ENCODE peak calls at places on chromosome 13, in five cellular contexts. C, G, W, B and T are unnamed samples.
A peak's percentile ranks its signal among the peaks of the same experiment; 100 is the strongest.

GRCh38 chr13:85068231-85068630 is 731.0 kb downstream of the SLITRK6 start:
- DNase-seq in C (no peak), G (no peak), W (no peak), B (no peak), T (no peak)

GRCh38 chr13:24304620-24305019 is 4.8 kb upstream of the C1QTNF9 start:
- DNase-seq in C (no peak), G (no peak), W (no peak), B (no peak), T (no peak)

GRCh38 chr13:92355213-92355612 is 871.4 kb upstream of the GPC6 start:
- DNase-seq in C (no peak), G (peak; percentile 64), W (no peak), B (peak; percentile 14), T (no peak)

GRCh38 chr13:97726664-97727235 is 226.7 kb upstream of the IPO5 start:
- DNase-seq in C (no peak), G (no peak), W (no peak), B (no peak), T (no peak)

GRCh38 chr13:42762251-42762650 is 19.1 kb upstream of the FAM216B start:
- DNase-seq in C (no peak), G (no peak), W (no peak), B (no peak), T (no peak)

GRCh38 chr13:25180795-25181537 is 8.9 kb upstream of the AMER2 start:
- DNase-seq in C (no peak), G (no peak), W (no peak), B (no peak), T (no peak)

GRCh38 chr13:106033634-106034033 is 501.8 kb downstream of the EFNB2 start:
- DNase-seq in C (no peak), G (no peak), W (no peak), B (no peak), T (no peak)

GRCh38 chr13:93345642-93346220 is 119.1 kb downstream of the GPC6 start:
- DNase-seq in C (no peak), G (no peak), W (no peak), B (no peak), T (no peak)

GRCh38 chr13:85277753-85278152 is 521.5 kb downstream of the SLITRK6 start:
- DNase-seq in C (no peak), G (no peak), W (peak; percentile 15), B (no peak), T (no peak)

GRCh38 chr13:111907341-111907880 is 159.5 kb upstream of the SOX1 start:
- DNase-seq in C (no peak), G (no peak), W (no peak), B (no peak), T (no peak)

GRCh38 chr13:65454403-65454802 is 1775.7 kb downstream of the PCDH9 start:
- DNase-seq in C (no peak), G (no peak), W (no peak), B (no peak), T (no peak)

GRCh38 chr13:102402292-102402691 is 444 bp upstream of the FGF14 start:
- DNase-seq in C (no peak), G (no peak), W (no peak), B (no peak), T (no peak)

GRCh38 chr13:109809216-109809890 is 23.0 kb upstream of the IRS2 start:
- DNase-seq in C (no peak), G (no peak), W (no peak), B (no peak), T (no peak)

GRCh38 chr13:113374511-113375175 is 10.7 kb upstream of the GRTP1 start:
- DNase-seq in C (no peak), G (no peak), W (no peak), B (no peak), T (no peak)

GRCh38 chr13:97307882-97308624 is 85.9 kb downstream of the MBNL2 start:
- DNase-seq in C (no peak), G (no peak), W (peak; percentile 32), B (no peak), T (no peak)

GRCh38 chr13:20337894-20338551 is 105.9 kb upstream of the GJB6 start:
- DNase-seq in C (no peak), G (no peak), W (no peak), B (no peak), T (no peak)

GRCh38 chr13:113047587-113047986 is 58.0 kb upstream of the F7 start:
- DNase-seq in C (no peak), G (no peak), W (no peak), B (no peak), T (no peak)

GRCh38 chr13:27353166-27353583 is 71.2 kb upstream of the GTF3A start:
- DNase-seq in C (no peak), G (no peak), W (no peak), B (no peak), T (no peak)

GRCh38 chr13:109274188-109274821 is 512.1 kb downstream of the IRS2 start:
- DNase-seq in C (no peak), G (no peak), W (peak; percentile 46), B (no peak), T (no peak)

GRCh38 chr13:27712421-27712820 is 79.9 kb upstream of the GSX1 start:
- DNase-seq in C (no peak), G (no peak), W (no peak), B (no peak), T (no peak)

GRCh38 chr13:90696254-90696653 is 651.2 kb upstream of the MIR17HG start:
- DNase-seq in C (no peak), G (no peak), W (no peak), B (no peak), T (no peak)

GRCh38 chr13:22103046-22103445 is 432.2 kb downstream of the FGF9 start:
- DNase-seq in C (no peak), G (peak; percentile 3), W (no peak), B (no peak), T (no peak)

GRCh38 chr13:76293346-76293745 is 592.9 kb downstream of the KCTD12 start:
- DNase-seq in C (no peak), G (no peak), W (peak; percentile 16), B (no peak), T (no peak)

GRCh38 chr13:113989585-113990300 is 15.9 kb upstream of the C13orf46 start:
- DNase-seq in C (no peak), G (no peak), W (no peak), B (no peak), T (no peak)

GRCh38 chr13:113080361-113080831 is 25.2 kb upstream of the F7 start:
- DNase-seq in C (no peak), G (no peak), W (no peak), B (no peak), T (no peak)

GRCh38 chr13:80399340-80400163 is 58.6 kb upstream of the SPRY2 start:
- DNase-seq in C (no peak), G (no peak), W (no peak), B (no peak), T (no peak)

GRCh38 chr13:41458187-41458938 is 1.0 kb downstream of the RGCC start:
- DNase-seq in C (no peak), G (peak; percentile 70), W (no peak), B (no peak), T (peak; percentile 53)

GRCh38 chr13:80379245-80379644 is 38.3 kb upstream of the SPRY2 start:
- DNase-seq in C (no peak), G (no peak), W (peak; percentile 38), B (no peak), T (no peak)

GRCh38 chr13:102680842-102681725 is 13.8 kb downstream of the METTL21C start:
- DNase-seq in C (no peak), G (no peak), W (no peak), B (no peak), T (no peak)

GRCh38 chr13:78701383-78701782 is 42.4 kb upstream of the OBI1 start:
- DNase-seq in C (no peak), G (no peak), W (no peak), B (no peak), T (no peak)

GRCh38 chr13:60273971-60274370 is 110.2 kb upstream of the DIAPH3 start:
- DNase-seq in C (no peak), G (no peak), W (no peak), B (no peak), T (no peak)